ENCODE peak calls at places on chromosome 11, in eight cellular contexts. V is non-pigmented ciliary epithelial cell; Z is stimulated activated CD4-positive, alpha-beta T cell treated with anti-CD3 and anti-CD28 coated beads, Interleukin-12 subunit alpha, Interleukin-12 subunit beta, amount 100 ng/mL, for 4 hours; R is AG09309; Y is right atrium auricular region; X is lung microvascular endothelial cell; J is NCI-H1092; U is CD8-positive, alpha-beta T cell. O is an unnamed sample.

GRCh38 chr11:121595717-121596156 is 143.0 kb upstream of the SORL1-AS1 start:
- DNase-seq in V (peak), X (peak), J (no peak), R (peak), Z (no peak), U (no peak), Y (peak), O (no peak)

GRCh38 chr11:16806791-16807190 is 68.3 kb downstream of the C11orf58 start:
- DNase-seq in Z (no peak), U (no peak), X (no peak), V (no peak), R (no peak), Y (no peak), J (no peak), O (no peak)

GRCh38 chr11:125625225-125625593 is 246 bp downstream of the CHEK1 start:
- DNase-seq in Z (no peak), R (peak), J (no peak), U (no peak), X (no peak), Y (peak), V (no peak), O (no peak)

GRCh38 chr11:18705651-18706281 is 7.2 kb downstream of the TMEM86A start:
- DNase-seq in V (no peak), Y (peak), Z (no peak), R (no peak), J (peak), X (peak), U (no peak), O (peak)

GRCh38 chr11:70065318-70066135 is 12.6 kb upstream of the ANO1 start:
- DNase-seq in R (no peak), J (no peak), U (no peak), X (no peak), Y (peak), Z (no peak), V (no peak), O (peak)

GRCh38 chr11:73661035-73661628 is 14.8 kb downstream of the PLEKHB1 start:
- DNase-seq in Z (peak), U (peak), Y (peak), X (peak), J (peak), R (peak), V (no peak), O (peak)

GRCh38 chr11:45209480-45209879 is 63.0 kb downstream of the PRDM11 start:
- DNase-seq in J (no peak), U (no peak), R (no peak), Z (no peak), Y (no peak), X (no peak), V (no peak), O (no peak)

GRCh38 chr11:15688351-15688792 is 573.6 kb downstream of the INSC start:
- DNase-seq in X (no peak), Z (no peak), U (no peak), V (no peak), R (no peak), J (no peak), Y (peak), O (peak)

GRCh38 chr11:73157141-73158010 is 15.3 kb upstream of the FCHSD2 start:
- DNase-seq in X (no peak), J (no peak), Z (no peak), Y (no peak), V (no peak), R (peak), U (no peak), O (no peak)

GRCh38 chr11:6681949-6682348 is 1.2 kb downstream of the MRPL17 start:
- DNase-seq in V (no peak), Y (no peak), U (no peak), R (no peak), X (peak), J (no peak), Z (no peak), O (no peak)

GRCh38 chr11:35031869-35032268 is 107.1 kb upstream of the CD44 start:
- DNase-seq in Z (no peak), R (no peak), V (no peak), U (no peak), J (no peak), X (peak), Y (no peak), O (no peak)

GRCh38 chr11:59557940-59558643 is 46.8 kb downstream of the OR4D9 start:
- DNase-seq in Y (no peak), J (no peak), V (no peak), Z (no peak), U (no peak), X (no peak), R (no peak), O (no peak)

GRCh38 chr11:68120212-68121066 is 749 bp downstream of the CHKA start:
- DNase-seq in Y (no peak), V (no peak), J (no peak), U (peak), R (no peak), Z (peak), X (peak), O (peak)

GRCh38 chr11:70140859-70141489 is 62.1 kb upstream of the FADD start:
- DNase-seq in J (no peak), Z (no peak), U (no peak), V (no peak), R (no peak), X (no peak), Y (no peak), O (no peak)

GRCh38 chr11:19493446-19493845 is 219.2 kb upstream of the NAV2 start:
- DNase-seq in R (no peak), Z (no peak), J (peak), Y (no peak), V (no peak), U (no peak), X (no peak), O (no peak)

GRCh38 chr11:60899021-60899936 is 7.1 kb downstream of the PRPF19 start:
- DNase-seq in V (no peak), Y (no peak), U (no peak), R (no peak), J (peak), Z (no peak), X (peak), O (peak)

GRCh38 chr11:908273-908672 is 2.3 kb downstream of the CHID1 start:
- DNase-seq in J (no peak), R (no peak), Y (no peak), Z (no peak), X (no peak), U (no peak), V (no peak), O (no peak)

GRCh38 chr11:36142439-36142838 is 146.8 kb downstream of the COMMD9 start:
- DNase-seq in Z (no peak), R (no peak), V (no peak), J (peak), X (no peak), U (no peak), Y (no peak), O (no peak)

GRCh38 chr11:70312401-70313357 is 42.2 kb downstream of the PPFIA1 start:
- DNase-seq in R (no peak), Z (no peak), V (no peak), X (no peak), U (no peak), Y (no peak), J (no peak), O (no peak)

GRCh38 chr11:108733479-108734116 is 68.7 kb downstream of the DDX10 start:
- DNase-seq in X (peak), U (no peak), R (no peak), V (peak), Y (no peak), Z (peak), J (no peak), O (no peak)

GRCh38 chr11:2121227-2122130 is 17.7 kb downstream of the IGF2 start:
- DNase-seq in Z (no peak), V (no peak), X (no peak), J (no peak), U (no peak), R (no peak), Y (no peak), O (no peak)

GRCh38 chr11:89184021-89184420 is 6.3 kb downstream of the TYR start:
- DNase-seq in J (no peak), Y (no peak), V (peak), R (peak), X (no peak), Z (no peak), U (no peak), O (no peak)

GRCh38 chr11:114412946-114413345 is 12.5 kb downstream of the RBM7 start:
- DNase-seq in Y (no peak), Z (no peak), X (no peak), J (no peak), R (no peak), V (no peak), U (no peak), O (no peak)

GRCh38 chr11:134026655-134027343 is 42.1 kb upstream of the JAM3 start:
- DNase-seq in R (no peak), U (no peak), J (peak), Z (no peak), V (no peak), Y (no peak), X (no peak), O (no peak)

GRCh38 chr11:104219081-104219480 is 55.1 kb upstream of the PDGFD start:
- DNase-seq in U (no peak), X (no peak), J (no peak), Z (no peak), V (no peak), R (no peak), Y (peak), O (no peak)

GRCh38 chr11:57444362-57445074 is 15.8 kb upstream of the RTN4RL2 start:
- DNase-seq in J (no peak), X (no peak), Z (no peak), R (peak), U (no peak), V (no peak), Y (no peak), O (peak)

GRCh38 chr11:13465909-13466371 is 2.9 kb upstream of the BTBD10 start:
- DNase-seq in X (peak), V (no peak), R (no peak), U (no peak), J (peak), Y (no peak), Z (no peak), O (no peak)

GRCh38 chr11:373716-374551 is 4.6 kb downstream of the B4GALNT4 start:
- DNase-seq in Y (no peak), U (no peak), Z (no peak), X (no peak), J (no peak), R (no peak), V (no peak), O (no peak)

GRCh38 chr11:34049058-34049457 is 2.5 kb upstream of the CAPRIN1 start:
- DNase-seq in J (no peak), U (no peak), Z (no peak), R (no peak), V (no peak), X (no peak), Y (no peak), O (no peak)

GRCh38 chr11:133600876-133601275 is 68.6 kb upstream of the OPCML start:
- DNase-seq in R (no peak), V (no peak), Y (no peak), J (no peak), U (no peak), Z (no peak), X (no peak), O (no peak)

GRCh38 chr11:70948855-70949551 is 303.4 kb downstream of the SHANK2 start:
- DNase-seq in U (no peak), X (no peak), J (peak), V (no peak), Z (no peak), R (no peak), Y (no peak), O (no peak)

GRCh38 chr11:75056806-75057205 is 39.9 kb downstream of the OR2AT4 start:
- DNase-seq in J (no peak), Z (no peak), U (no peak), V (no peak), R (no peak), Y (no peak), X (no peak), O (no peak)

GRCh38 chr11:129997513-129997912 is 5.1 kb downstream of the PRDM10 start:
- DNase-seq in V (no peak), U (no peak), Z (no peak), X (no peak), J (no peak), R (no peak), Y (no peak), O (no peak)

GRCh38 chr11:102269927-102270326 is 47.4 kb upstream of the BIRC3 start:
- DNase-seq in U (no peak), X (peak), R (no peak), J (no peak), V (no peak), Z (no peak), Y (no peak), O (no peak)